ENCODE peak calls at places on chromosomes 11 and 22, in six cellular contexts. One of them, this sample, is unnamed.

GRCh38 chr11:61056981-61057380 is 45.3 kb upstream of the CD5 start:
- DNase-seq in GM10248: no peak
- DNase-seq in esophagus muscularis mucosa: no peak
- DNase-seq in stomach: no peak
- DNase-seq in heart left ventricle: no peak
- DNase-seq in osteoblast: no peak
- DNase-seq in this sample: no peak

GRCh38 chr11:2886191-2886894 is 768 bp upstream of the CDKN1C start:
- DNase-seq in heart left ventricle: no peak
- DNase-seq in osteoblast: peak; percentile 96
- DNase-seq in GM10248: no peak
- DNase-seq in esophagus muscularis mucosa: no peak
- DNase-seq in stomach: no peak
- DNase-seq in this sample: no peak

GRCh38 chr11:75399344-75400109 is at the start of gene RPS3:
- DNase-seq in heart left ventricle: peak; percentile 95
- DNase-seq in GM10248: peak; percentile 93
- DNase-seq in osteoblast: peak; percentile 96
- DNase-seq in esophagus muscularis mucosa: peak; percentile 98
- DNase-seq in stomach: peak; percentile 94
- DNase-seq in this sample: peak; percentile 93

GRCh38 chr11:121881806-121882205 is 234.2 kb downstream of the BLID start:
- DNase-seq in heart left ventricle: no peak
- DNase-seq in osteoblast: peak; percentile 30
- DNase-seq in GM10248: no peak
- DNase-seq in stomach: no peak
- DNase-seq in esophagus muscularis mucosa: no peak
- DNase-seq in this sample: no peak

GRCh38 chr22:30876221-30876751 is 92.3 kb downstream of the MORC2 start:
- DNase-seq in stomach: no peak
- DNase-seq in esophagus muscularis mucosa: no peak
- DNase-seq in osteoblast: peak; percentile 65
- DNase-seq in heart left ventricle: peak; percentile 53
- DNase-seq in GM10248: no peak
- DNase-seq in this sample: no peak

GRCh38 chr11:24383137-24383536 is 113.7 kb upstream of the LUZP2 start:
- DNase-seq in esophagus muscularis mucosa: no peak
- DNase-seq in heart left ventricle: no peak
- DNase-seq in GM10248: no peak
- DNase-seq in stomach: no peak
- DNase-seq in osteoblast: no peak
- DNase-seq in this sample: no peak

GRCh38 chr11:121681536-121681935 is 228.8 kb upstream of the SORL1-AS1 start:
- DNase-seq in GM10248: no peak
- DNase-seq in esophagus muscularis mucosa: no peak
- DNase-seq in osteoblast: no peak
- DNase-seq in heart left ventricle: no peak
- DNase-seq in stomach: no peak
- DNase-seq in this sample: no peak

GRCh38 chr22:23774922-23775436 is 2.3 kb downstream of the MMP11 start:
- DNase-seq in GM10248: no peak
- DNase-seq in osteoblast: peak; percentile 83
- DNase-seq in stomach: no peak
- DNase-seq in heart left ventricle: no peak
- DNase-seq in esophagus muscularis mucosa: no peak
- DNase-seq in this sample: no peak

GRCh38 chr11:74057251-74058151 is 48.6 kb upstream of the UCP3 start:
- DNase-seq in esophagus muscularis mucosa: no peak
- DNase-seq in heart left ventricle: no peak
- DNase-seq in stomach: no peak
- DNase-seq in osteoblast: peak; percentile 85
- DNase-seq in GM10248: no peak
- DNase-seq in this sample: no peak

GRCh38 chr22:19579113-19579811 is 55.1 kb upstream of the CLDN5 start:
- DNase-seq in esophagus muscularis mucosa: no peak
- DNase-seq in stomach: no peak
- DNase-seq in GM10248: no peak
- DNase-seq in osteoblast: no peak
- DNase-seq in heart left ventricle: no peak
- DNase-seq in this sample: no peak

GRCh38 chr11:126588630-126589491 is 233.4 kb downstream of the ST3GAL4 start:
- DNase-seq in osteoblast: no peak
- DNase-seq in esophagus muscularis mucosa: no peak
- DNase-seq in GM10248: no peak
- DNase-seq in heart left ventricle: no peak
- DNase-seq in stomach: no peak
- DNase-seq in this sample: no peak

GRCh38 chr11:92796744-92797143 is 172.7 kb upstream of the MTNR1B start:
- DNase-seq in stomach: no peak
- DNase-seq in esophagus muscularis mucosa: no peak
- DNase-seq in osteoblast: no peak
- DNase-seq in heart left ventricle: no peak
- DNase-seq in GM10248: no peak
- DNase-seq in this sample: no peak

GRCh38 chr22:44172370-44173108 is 8.2 kb upstream of the PARVG start:
- DNase-seq in GM10248: peak; percentile 83
- DNase-seq in osteoblast: no peak
- DNase-seq in stomach: peak; percentile 52
- DNase-seq in esophagus muscularis mucosa: peak; percentile 93
- DNase-seq in heart left ventricle: peak; percentile 83
- DNase-seq in this sample: peak; percentile 81

GRCh38 chr11:101341578-101341977 is 212.0 kb upstream of the PGR start:
- DNase-seq in esophagus muscularis mucosa: no peak
- DNase-seq in GM10248: no peak
- DNase-seq in stomach: no peak
- DNase-seq in heart left ventricle: no peak
- DNase-seq in osteoblast: no peak
- DNase-seq in this sample: no peak

GRCh38 chr11:8102296-8102915 is 21.4 kb downstream of the TUB start:
- DNase-seq in esophagus muscularis mucosa: peak; percentile 60
- DNase-seq in GM10248: no peak
- DNase-seq in heart left ventricle: no peak
- DNase-seq in osteoblast: peak; percentile 46
- DNase-seq in stomach: peak; percentile 9
- DNase-seq in this sample: no peak

GRCh38 chr11:117786099-117786870 is 10.7 kb downstream of the DSCAML1 start:
- DNase-seq in esophagus muscularis mucosa: no peak
- DNase-seq in stomach: no peak
- DNase-seq in osteoblast: no peak
- DNase-seq in GM10248: no peak
- DNase-seq in heart left ventricle: no peak
- DNase-seq in this sample: no peak

GRCh38 chr22:20424937-20425587 is 12.6 kb downstream of the SCARF2 start:
- DNase-seq in esophagus muscularis mucosa: no peak
- DNase-seq in heart left ventricle: peak; percentile 56
- DNase-seq in GM10248: no peak
- DNase-seq in osteoblast: peak; percentile 97
- DNase-seq in stomach: no peak
- DNase-seq in this sample: no peak

GRCh38 chr11:3867209-3868071 is 12.0 kb downstream of the STIM1 start:
- DNase-seq in esophagus muscularis mucosa: no peak
- DNase-seq in heart left ventricle: no peak
- DNase-seq in osteoblast: no peak
- DNase-seq in GM10248: no peak
- DNase-seq in stomach: peak; percentile 35
- DNase-seq in this sample: no peak

GRCh38 chr11:134554861-134555260 is 142.8 kb upstream of the B3GAT1 start:
- DNase-seq in GM10248: no peak
- DNase-seq in heart left ventricle: no peak
- DNase-seq in osteoblast: no peak
- DNase-seq in stomach: no peak
- DNase-seq in esophagus muscularis mucosa: peak; percentile 50
- DNase-seq in this sample: no peak

GRCh38 chr11:43515090-43515489 is 156.4 kb downstream of the TTC17 start:
- DNase-seq in esophagus muscularis mucosa: no peak
- DNase-seq in heart left ventricle: no peak
- DNase-seq in GM10248: no peak
- DNase-seq in osteoblast: no peak
- DNase-seq in stomach: no peak
- DNase-seq in this sample: no peak
- TF ChIP-seq CTCF in esophagus muscularis mucosa: no peak
- TF ChIP-seq CTCF in heart left ventricle: no peak
- TF ChIP-seq CTCF in GM10248: peak; percentile 11
- TF ChIP-seq CTCF in osteoblast: peak; percentile 31
- TF ChIP-seq CTCF in stomach: no peak
- TF ChIP-seq CTCF in this sample: no peak

DNA sequence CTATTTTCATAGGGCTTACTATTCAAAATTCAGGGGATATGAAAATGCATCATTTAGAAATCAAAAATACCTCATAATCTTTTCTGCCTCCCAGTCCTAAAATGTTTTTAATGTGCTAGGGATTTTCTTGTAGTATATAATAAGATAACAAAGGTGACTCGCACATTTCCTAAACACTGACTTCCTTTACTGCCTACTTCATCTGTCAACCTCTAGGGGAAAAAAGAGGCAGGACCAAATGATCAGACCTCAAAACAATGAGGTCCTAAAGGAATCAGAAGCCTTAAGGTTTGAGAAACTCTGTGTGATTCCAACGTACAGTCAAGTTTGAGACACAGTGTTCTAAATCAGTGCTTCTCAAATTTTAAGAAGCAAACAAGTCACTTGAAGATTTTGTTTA is 56.1 kb upstream of the POU2AF2 start:
- DNase-seq in osteoblast: no peak
- DNase-seq in heart left ventricle: no peak
- DNase-seq in esophagus muscularis mucosa: no peak
- DNase-seq in GM10248: no peak
- DNase-seq in stomach: no peak
- DNase-seq in this sample: no peak
- TF ChIP-seq CTCF in osteoblast: no peak
- TF ChIP-seq CTCF in heart left ventricle: no peak
- TF ChIP-seq CTCF in esophagus muscularis mucosa: no peak
- TF ChIP-seq CTCF in GM10248: no peak
- TF ChIP-seq CTCF in stomach: no peak
- TF ChIP-seq CTCF in this sample: no peak

GRCh38 chr11:133198326-133198725 is 334.0 kb downstream of the OPCML start:
- DNase-seq in heart left ventricle: no peak
- DNase-seq in stomach: no peak
- DNase-seq in osteoblast: no peak
- DNase-seq in GM10248: no peak
- DNase-seq in esophagus muscularis mucosa: peak; percentile 79
- DNase-seq in this sample: no peak

GRCh38 chr11:133197425-133197824 is 334.9 kb downstream of the OPCML start:
- DNase-seq in esophagus muscularis mucosa: peak; percentile 74
- DNase-seq in heart left ventricle: no peak
- DNase-seq in stomach: no peak
- DNase-seq in GM10248: no peak
- DNase-seq in osteoblast: no peak
- DNase-seq in this sample: no peak

GRCh38 chr11:133206313-133207005 is 325.8 kb downstream of the OPCML start:
- DNase-seq in stomach: no peak
- DNase-seq in GM10248: no peak
- DNase-seq in heart left ventricle: no peak
- DNase-seq in esophagus muscularis mucosa: peak; percentile 84
- DNase-seq in osteoblast: no peak
- DNase-seq in this sample: no peak

GRCh38 chr11:133202816-133203215 is 329.5 kb downstream of the OPCML start:
- DNase-seq in osteoblast: no peak
- DNase-seq in esophagus muscularis mucosa: no peak
- DNase-seq in heart left ventricle: no peak
- DNase-seq in stomach: no peak
- DNase-seq in GM10248: no peak
- DNase-seq in this sample: no peak
- TF ChIP-seq CTCF in osteoblast: no peak
- TF ChIP-seq CTCF in esophagus muscularis mucosa: no peak
- TF ChIP-seq CTCF in heart left ventricle: no peak
- TF ChIP-seq CTCF in stomach: no peak
- TF ChIP-seq CTCF in GM10248: no peak
- TF ChIP-seq CTCF in this sample: no peak

DNA sequence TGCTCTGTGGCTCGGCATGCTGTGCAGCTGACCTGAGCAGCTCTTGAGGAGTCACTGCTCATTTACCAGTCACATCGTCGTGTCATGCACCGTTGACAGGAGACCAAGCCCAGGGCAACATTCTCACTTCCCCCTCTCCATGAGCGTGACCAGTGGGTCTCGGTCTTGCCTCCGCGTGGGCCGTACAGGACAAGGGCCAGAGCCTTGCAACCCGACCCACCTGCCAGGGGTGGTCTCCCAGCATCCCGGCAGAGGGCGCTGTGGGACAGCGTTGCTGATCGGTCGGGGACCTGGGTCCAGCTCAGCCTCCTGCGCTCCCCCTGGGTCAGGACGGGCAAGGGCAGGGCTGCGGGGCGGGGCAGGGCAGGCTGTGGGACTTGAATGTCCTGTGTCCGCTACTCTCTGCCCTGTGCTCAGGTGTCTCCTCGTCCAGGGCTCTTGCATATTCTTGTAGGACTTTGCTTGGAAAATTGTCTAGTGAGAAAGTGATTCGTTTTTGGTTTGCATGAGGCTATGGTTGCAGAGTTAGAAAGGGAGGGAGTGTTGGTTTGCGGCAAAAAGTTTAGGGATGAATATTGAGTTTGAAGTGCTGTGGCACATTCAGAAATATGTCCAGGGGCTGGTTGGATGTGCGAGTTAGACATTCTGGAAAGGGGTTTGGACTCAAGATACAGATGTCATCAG is 16.2 kb downstream of the EIF4G2 start:
- DNase-seq in heart left ventricle: peak; percentile 94
- DNase-seq in GM10248: peak; percentile 89
- DNase-seq in esophagus muscularis mucosa: peak; percentile 95
- DNase-seq in osteoblast: peak; percentile 92
- DNase-seq in stomach: peak; percentile 89
- DNase-seq in this sample: peak; percentile 81
- TF ChIP-seq CTCF in heart left ventricle: peak; percentile 87
- TF ChIP-seq CTCF in GM10248: peak; percentile 99
- TF ChIP-seq CTCF in esophagus muscularis mucosa: peak; percentile 92
- TF ChIP-seq CTCF in osteoblast: peak; percentile 87
- TF ChIP-seq CTCF in stomach: no peak
- TF ChIP-seq CTCF in this sample: peak; percentile 97

DNA sequence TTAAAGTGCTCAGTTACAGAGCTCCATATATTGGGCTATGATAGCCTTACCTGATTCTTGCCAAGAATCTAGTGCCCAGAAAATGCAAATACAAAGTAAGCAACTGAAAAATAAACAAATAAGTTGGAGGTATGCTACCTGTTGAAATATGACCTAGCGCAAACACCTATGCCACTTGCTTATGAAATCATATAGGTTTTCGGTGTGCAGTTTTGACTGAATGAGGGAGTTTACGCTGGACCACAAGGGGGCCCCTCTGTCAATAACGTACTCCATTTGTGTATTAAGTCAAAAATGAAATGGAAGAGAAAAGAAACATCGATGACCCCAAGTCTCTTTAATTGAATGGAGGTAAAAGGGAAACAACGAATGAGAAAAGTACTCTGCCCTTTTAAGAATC is 84.9 kb upstream of the TRIM77 start:
- DNase-seq in esophagus muscularis mucosa: no peak
- DNase-seq in osteoblast: no peak
- DNase-seq in stomach: no peak
- DNase-seq in GM10248: no peak
- DNase-seq in heart left ventricle: no peak
- DNase-seq in this sample: no peak
- TF ChIP-seq CTCF in esophagus muscularis mucosa: no peak
- TF ChIP-seq CTCF in osteoblast: peak; percentile 9
- TF ChIP-seq CTCF in stomach: no peak
- TF ChIP-seq CTCF in GM10248: no peak
- TF ChIP-seq CTCF in heart left ventricle: no peak
- TF ChIP-seq CTCF in this sample: no peak

GRCh38 chr11:70470127-70470526 is 71.8 kb downstream of the CTTN start:
- DNase-seq in stomach: peak; percentile 63
- DNase-seq in osteoblast: peak; percentile 32
- DNase-seq in GM10248: no peak
- DNase-seq in esophagus muscularis mucosa: no peak
- DNase-seq in heart left ventricle: no peak
- DNase-seq in this sample: no peak
- TF ChIP-seq CTCF in stomach: no peak
- TF ChIP-seq CTCF in osteoblast: no peak
- TF ChIP-seq CTCF in GM10248: no peak
- TF ChIP-seq CTCF in esophagus muscularis mucosa: no peak
- TF ChIP-seq CTCF in heart left ventricle: no peak
- TF ChIP-seq CTCF in this sample: no peak

GRCh38 chr11:130164221-130164570 is 4.6 kb downstream of the ST14 start:
- DNase-seq in GM10248: no peak
- DNase-seq in esophagus muscularis mucosa: no peak
- DNase-seq in osteoblast: no peak
- DNase-seq in stomach: no peak
- DNase-seq in heart left ventricle: no peak
- DNase-seq in this sample: no peak
- TF ChIP-seq CTCF in GM10248: no peak
- TF ChIP-seq CTCF in esophagus muscularis mucosa: no peak
- TF ChIP-seq CTCF in osteoblast: no peak
- TF ChIP-seq CTCF in stomach: no peak
- TF ChIP-seq CTCF in heart left ventricle: no peak
- TF ChIP-seq CTCF in this sample: no peak

This sample was measured in GM20000.